ENCODE peak calls at places on chromosomes 4 and X, in seven cellular contexts. B is A172; V is brain microvascular endothelial cell; Y is activated gamma-delta T cell; M is fibroblast of the aortic adventitia; Q is activated CD8-positive, alpha-beta memory T cell treated with anti-CD3 and anti-CD28 coated beads for 48 hours; G is nephron progenitor cell. J is an unnamed sample.

GRCh38 chr4:169345207-169345788 is 74.5 kb upstream of the SH3RF1 start:
- DNase-seq in B (peak; percentile 85), V (peak; percentile 23), Y (no peak), M (peak; percentile 79), Q (no peak), G (no peak), J (peak; percentile 15)

GRCh38 chrX:135737361-135738071 is 24.1 kb downstream of the CT45A1 start:
- DNase-seq in B (no peak), V (no peak), Y (no peak), M (peak; percentile 12), Q (no peak), G (no peak), J (peak; percentile 23)

GRCh38 chr4:143745874-143746273 is 45.4 kb upstream of the FREM3 start:
- DNase-seq in B (no peak), V (no peak), Y (no peak), M (no peak), Q (no peak), G (no peak), J (no peak)

GRCh38 chr4:45120163-45120562 is 393.8 kb upstream of the GNPDA2 start:
- DNase-seq in B (no peak), V (no peak), Y (no peak), M (no peak), Q (no peak), G (no peak), J (peak; percentile 11)

GRCh38 chrX:45758738-45759397 is 558.2 kb upstream of the DIPK2B start:
- DNase-seq in B (no peak), V (no peak), Y (no peak), M (no peak), Q (no peak), G (no peak), J (peak; percentile 40)

GRCh38 chr4:3107271-3108185 is 33.0 kb downstream of the HTT start:
- DNase-seq in B (peak; percentile 21), V (no peak), Y (no peak), M (peak; percentile 59), Q (no peak), G (no peak), J (peak; percentile 64)

GRCh38 chr4:109820563-109820962 is 5.0 kb downstream of the GAR1 start:
- DNase-seq in B (no peak), V (no peak), Y (no peak), M (peak; percentile 73), Q (no peak), G (no peak), J (no peak)

GRCh38 chr4:119304431-119304830 is 17.5 kb downstream of the FABP2 start:
- DNase-seq in B (no peak), V (no peak), Y (no peak), M (no peak), Q (no peak), G (no peak), J (no peak)

J was measured in choroid plexus epithelial cell.